ENCODE peak calls at places on chromosome 12, in nine cellular contexts. Y, C, S, E, X, Q, D, Z and J are unnamed samples.
A peak's percentile ranks its signal among the peaks of the same experiment; 100 is the strongest.

GRCh38 chr12:3492868-3493224 is 1.8 kb downstream of the PRMT8 start:
- DNase-seq in S (no peak), C (no peak), Y (no peak), X (no peak), E (no peak), Q (no peak), D (no peak), Z (no peak), J (no peak)

GRCh38 chr12:96224219-96224615 is 30.0 kb downstream of the ELK3 start:
- DNase-seq in D (no peak), Y (no peak), E (no peak), Q (no peak), X (no peak), S (no peak), C (no peak), Z (peak; percentile 45), J (no peak)

GRCh38 chr12:10967409-10967808 is 19.3 kb downstream of the TAS2R50 start:
- DNase-seq in D (no peak), X (no peak), S (no peak), C (peak; percentile 79), E (no peak), Y (peak; percentile 82), Z (peak; percentile 66), Q (no peak), J (no peak)

GRCh38 chr12:120183211-120183631 is 11.3 kb downstream of the GCN1 start:
- DNase-seq in D (no peak), E (no peak), X (no peak), Z (peak; percentile 18), C (peak; percentile 49), S (no peak), Q (no peak), Y (peak; percentile 72), J (no peak)

GRCh38 chr12:56346663-56347062 is 8.0 kb downstream of the IL23A start:
- DNase-seq in S (no peak), E (peak; percentile 78), Y (no peak), X (no peak), D (no peak), C (no peak), Z (no peak), Q (no peak), J (no peak)

GRCh38 chr12:123056709-123057108 is 76.2 kb downstream of the ARL6IP4 start:
- DNase-seq in Z (no peak), X (no peak), C (no peak), Y (no peak), E (no peak), Q (no peak), S (no peak), D (no peak), J (no peak)

GRCh38 chr12:75294797-75295196 is 35.3 kb downstream of the CAPS2 start:
- DNase-seq in S (no peak), X (no peak), D (no peak), E (no peak), Y (no peak), Z (no peak), Q (no peak), C (no peak), J (no peak)

GRCh38 chr12:114399664-114400211 is 6.2 kb downstream of the TBX5 start:
- DNase-seq in D (no peak), S (no peak), E (peak; percentile 95), C (peak; percentile 59), Y (peak; percentile 97), X (no peak), Q (peak; percentile 25), Z (no peak), J (no peak)

GRCh38 chr12:6200266-6201198 is at the start of gene CD9:
- DNase-seq in Q (peak; percentile 82), C (peak; percentile 53), E (peak; percentile 82), D (peak; percentile 78), S (peak; percentile 65), Z (peak; percentile 57), Y (peak; percentile 87), X (peak; percentile 82), J (no peak)

GRCh38 chr12:94674835-94675234 is 24.5 kb upstream of the TMCC3 start:
- DNase-seq in C (peak; percentile 14), Y (no peak), E (no peak), Z (no peak), X (peak; percentile 37), Q (no peak), S (peak; percentile 75), D (no peak), J (no peak)

GRCh38 chr12:13252616-13253015 is 56.1 kb downstream of the EMP1 start:
- DNase-seq in Y (no peak), S (no peak), Z (no peak), C (no peak), D (no peak), X (no peak), E (no peak), Q (no peak), J (no peak)

GRCh38 chr12:27486986-27487385 is 37.0 kb upstream of the PPFIBP1 start:
- DNase-seq in D (no peak), S (no peak), Z (no peak), E (no peak), Y (peak; percentile 81), X (no peak), C (no peak), Q (no peak), J (no peak)

GRCh38 chr12:53746592-53747491 is 4.9 kb downstream of the CISTR start:
- DNase-seq in Z (peak; percentile 88), X (peak; percentile 93), Y (peak; percentile 96), C (peak; percentile 95), D (peak; percentile 95), E (peak; percentile 96), Q (peak; percentile 93), S (peak; percentile 90), J (peak; percentile 92)

GRCh38 chr12:7162691-7163114 is 26.8 kb upstream of the PEX5 start:
- DNase-seq in X (peak; percentile 52), S (no peak), D (peak; percentile 75), Y (peak; percentile 46), C (peak; percentile 15), E (peak; percentile 93), Q (peak; percentile 36), Z (no peak), J (peak; percentile 57)

GRCh38 chr12:106986625-106987389 is at the start of gene MTERF2:
- DNase-seq in E (peak; percentile 99), X (peak; percentile 91), D (peak; percentile 93), S (peak; percentile 94), C (peak; percentile 95), Z (peak; percentile 94), Q (peak; percentile 93), Y (peak; percentile 98), J (peak; percentile 83)
- TF ChIP-seq CTCF in E (no peak), X (no peak), D (no peak), S (no peak), C (peak; percentile 5), Z (no peak), Q (no peak), Y (no peak), J (no peak)

DNA sequence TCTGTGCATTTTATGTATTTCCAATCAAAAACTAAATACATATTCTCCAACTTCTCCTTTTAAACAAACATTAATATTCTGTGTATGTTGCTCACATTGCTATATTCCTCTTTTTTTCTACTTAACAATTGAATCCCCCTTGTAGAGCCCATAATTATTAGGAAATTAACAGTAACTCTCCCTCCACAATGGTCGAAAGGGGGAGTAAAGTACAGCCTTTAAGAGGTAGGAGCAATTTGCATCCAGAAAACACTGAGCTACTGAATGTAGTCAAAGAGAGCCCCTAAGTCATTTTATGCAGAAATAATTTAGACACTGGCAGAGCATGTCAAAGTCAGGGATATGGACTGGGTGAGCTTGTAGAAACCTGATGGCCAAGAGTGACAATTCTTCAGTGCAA is 57.2 kb upstream of the SCN8A start:
- DNase-seq in Y (peak; percentile 28), S (no peak), D (no peak), X (no peak), Z (peak; percentile 18), C (peak; percentile 25), E (peak; percentile 23), Q (no peak), J (no peak)
- TF ChIP-seq CTCF in Y (peak; percentile 20), S (no peak), D (no peak), X (no peak), Z (peak; percentile 22), C (no peak), E (peak; percentile 53), Q (no peak), J (no peak)

GRCh38 chr12:113220593-113221180 is 577 bp upstream of the TPCN1 start:
- DNase-seq in Q (no peak), S (no peak), E (no peak), D (no peak), Y (no peak), X (no peak), C (no peak), Z (peak; percentile 13), J (no peak)

GRCh38 chr12:113221997-113222729 is 899 bp downstream of the TPCN1 start:
- DNase-seq in Z (no peak), Y (no peak), D (no peak), Q (no peak), S (no peak), X (no peak), E (no peak), C (no peak), J (no peak)

GRCh38 chr12:113224955-113225354 is 3.7 kb downstream of the TPCN1 start:
- DNase-seq in X (no peak), D (no peak), S (no peak), C (no peak), Z (no peak), Y (no peak), Q (no peak), E (no peak), J (no peak)

GRCh38 chr12:113222730-113223531 is 1.7 kb downstream of the TPCN1 start:
- DNase-seq in C (peak; percentile 97), E (no peak), Z (peak; percentile 91), S (peak; percentile 87), Q (peak; percentile 88), D (peak; percentile 64), Y (peak; percentile 84), X (peak; percentile 72), J (no peak)

GRCh38 chr12:113221181-113221996 is at the start of gene TPCN1:
- DNase-seq in Q (peak; percentile 100), E (peak; percentile 100), X (peak; percentile 100), D (peak; percentile 100), Z (peak; percentile 100), C (peak; percentile 100), S (peak; percentile 100), Y (peak; percentile 100), J (peak; percentile 97)
- TF ChIP-seq CTCF in Q (no peak), E (peak; percentile 17), X (no peak), D (no peak), Z (peak; percentile 4), C (no peak), S (no peak), Y (no peak), J (peak; percentile 31)

GRCh38 chr12:99769581-99769980 is 122.0 kb downstream of the GARIN6 start:
- DNase-seq in S (no peak), E (no peak), D (no peak), Y (no peak), Z (no peak), X (no peak), C (no peak), Q (no peak), J (no peak)

GRCh38 chr12:99765469-99766114 is 118.0 kb downstream of the GARIN6 start:
- DNase-seq in C (no peak), S (no peak), Q (no peak), Z (no peak), Y (no peak), D (no peak), X (no peak), E (no peak), J (no peak)

GRCh38 chr12:99768758-99769157 is 121.2 kb downstream of the GARIN6 start:
- DNase-seq in D (no peak), X (no peak), Z (no peak), Q (no peak), Y (no peak), E (no peak), S (no peak), C (no peak), J (no peak)

GRCh38 chr12:99766408-99766807 is 118.9 kb downstream of the GARIN6 start:
- DNase-seq in D (no peak), Y (no peak), C (no peak), X (no peak), E (no peak), S (no peak), Z (no peak), Q (no peak), J (no peak)

GRCh38 chr12:99767809-99768208 is 120.3 kb downstream of the GARIN6 start:
- DNase-seq in D (no peak), E (no peak), S (no peak), C (peak; percentile 45), Z (peak; percentile 36), X (no peak), Y (peak; percentile 2), Q (no peak), J (no peak)
- TF ChIP-seq CTCF in D (no peak), E (peak; percentile 77), S (peak; percentile 61), C (peak; percentile 35), Z (peak; percentile 48), X (no peak), Y (peak; percentile 30), Q (no peak), J (peak; percentile 65)